ENCODE peak calls at places on chromosomes 7 and 10, in six cellular contexts. Z, A, J, M, P and I are unnamed samples.

GRCh38 chr10:119619215-119619614 is 22.5 kb upstream of the TIAL1 start:
- DNase-seq in Z (no peak), A (no peak), J (no peak), M (no peak), P (no peak), I (no peak)

GRCh38 chr10:10513067-10513466 is 504.6 kb upstream of the CELF2 start:
- DNase-seq in Z (no peak), A (no peak), J (no peak), M (no peak), P (no peak), I (no peak)

GRCh38 chr7:37081436-37081835 is 357.1 kb upstream of the AOAH start:
- DNase-seq in Z (no peak), A (no peak), J (no peak), M (peak; percentile 24), P (no peak), I (no peak)

GRCh38 chr10:110845372-110845755 is 26.4 kb upstream of the PDCD4 start:
- DNase-seq in Z (no peak), A (no peak), J (no peak), M (no peak), P (no peak), I (no peak)

GRCh38 chr7:44712012-44712411 is 36.6 kb upstream of the ZMIZ2 start:
- DNase-seq in Z (no peak), A (peak; percentile 77), J (peak; percentile 26), M (no peak), P (no peak), I (no peak)

GRCh38 chr10:73796766-73797165 is 11.4 kb downstream of the ZSWIM8 start:
- DNase-seq in Z (no peak), A (no peak), J (no peak), M (no peak), P (no peak), I (no peak)

GRCh38 chr7:130276796-130277762 is 10.4 kb downstream of the CPA2 start:
- DNase-seq in Z (no peak), A (no peak), J (no peak), M (no peak), P (no peak), I (no peak)

GRCh38 chr10:111316607-111317006 is 239.8 kb downstream of the ADRA2A start:
- DNase-seq in Z (peak; percentile 9), A (no peak), J (no peak), M (no peak), P (no peak), I (no peak)

GRCh38 chr7:151459726-151460473 is 20.0 kb upstream of the CRYGN start:
- DNase-seq in Z (peak; percentile 75), A (peak; percentile 79), J (peak; percentile 8), M (no peak), P (no peak), I (peak; percentile 67)

GRCh38 chr7:133039614-133040013 is 42.3 kb downstream of the CHCHD3 start:
- DNase-seq in Z (no peak), A (no peak), J (no peak), M (no peak), P (no peak), I (no peak)

GRCh38 chr7:71488308-71488707 is 356.4 kb downstream of the GALNT17 start:
- DNase-seq in Z (no peak), A (no peak), J (no peak), M (no peak), P (no peak), I (no peak)

GRCh38 chr10:16832351-16833080 is 15.3 kb upstream of the RSU1 start:
- DNase-seq in Z (no peak), A (no peak), J (no peak), M (no peak), P (no peak), I (no peak)

GRCh38 chr7:108455833-108456677 is at the start of gene NRCAM:
- DNase-seq in Z (peak; percentile 97), A (no peak), J (peak; percentile 60), M (no peak), P (peak; percentile 94), I (peak; percentile 80)

GRCh38 chr7:100629117-100629711 is 12.1 kb downstream of the TFR2 start:
- DNase-seq in Z (peak; percentile 90), A (no peak), J (peak; percentile 82), M (no peak), P (peak; percentile 87), I (peak; percentile 92)

GRCh38 chr10:133459454-133460207 is 5.9 kb downstream of the SCART1 start:
- DNase-seq in Z (peak; percentile 15), A (no peak), J (no peak), M (no peak), P (no peak), I (no peak)

GRCh38 chr10:22453948-22454347 is 108.7 kb downstream of the SPAG6 start:
- DNase-seq in Z (no peak), A (no peak), J (no peak), M (no peak), P (no peak), I (no peak)

GRCh38 chr7:11655163-11655562 is 176.8 kb downstream of the THSD7A start:
- DNase-seq in Z (no peak), A (no peak), J (no peak), M (no peak), P (no peak), I (no peak)

GRCh38 chr7:11648980-11649379 is 183.0 kb downstream of the THSD7A start:
- DNase-seq in Z (no peak), A (no peak), J (no peak), M (no peak), P (no peak), I (no peak)

GRCh38 chr7:11650504-11650903 is 181.5 kb downstream of the THSD7A start:
- DNase-seq in Z (no peak), A (no peak), J (no peak), M (no peak), P (no peak), I (no peak)

GRCh38 chr7:11648104-11648503 is 183.9 kb downstream of the THSD7A start:
- DNase-seq in Z (no peak), A (no peak), J (no peak), M (no peak), P (no peak), I (no peak)

GRCh38 chr7:11650030-11650429 is 182.0 kb downstream of the THSD7A start:
- DNase-seq in Z (no peak), A (no peak), J (no peak), M (no peak), P (no peak), I (no peak)
- TF ChIP-seq CREB1 in Z (no peak), A (no peak), J (no peak), M (no peak), P (no peak), I (no peak)

GRCh38 chr10:21053953-21054352 is 156.8 kb upstream of the NEBL start:
- DNase-seq in Z (no peak), A (no peak), J (no peak), M (no peak), P (no peak), I (no peak)

GRCh38 chr10:21057436-21057835 is 160.3 kb upstream of the NEBL start:
- DNase-seq in Z (no peak), A (no peak), J (no peak), M (no peak), P (no peak), I (no peak)

GRCh38 chr10:21057989-21058388 is 160.9 kb upstream of the NEBL start:
- DNase-seq in Z (peak; percentile 29), A (no peak), J (no peak), M (no peak), P (no peak), I (no peak)

GRCh38 chr10:21056461-21056860 is 159.3 kb upstream of the NEBL start:
- DNase-seq in Z (no peak), A (no peak), J (no peak), M (no peak), P (no peak), I (no peak)

GRCh38 chr10:21055339-21056135 is 158.4 kb upstream of the NEBL start:
- DNase-seq in Z (no peak), A (no peak), J (no peak), M (no peak), P (no peak), I (no peak)
- TF ChIP-seq CREB1 in Z (no peak), A (no peak), J (no peak), M (no peak), P (no peak), I (no peak)

DNA sequence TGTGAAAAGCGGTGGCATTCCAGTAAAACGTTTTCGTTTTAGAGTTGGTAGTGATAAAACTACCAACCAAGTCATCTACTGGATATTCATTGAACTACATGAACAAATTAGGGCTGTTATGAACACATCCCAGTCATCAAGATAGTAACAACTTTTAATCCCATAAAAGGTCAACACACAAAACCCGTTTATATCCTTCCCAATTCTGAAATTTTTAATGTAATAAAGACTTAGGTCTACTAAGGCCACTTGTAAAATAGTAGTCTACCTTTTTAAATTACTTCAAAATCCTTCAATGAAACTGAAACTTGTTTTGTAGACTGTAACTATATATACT is 1.2 kb downstream of the ATAD1 start:
- DNase-seq in Z (no peak), A (no peak), J (no peak), M (no peak), P (no peak), I (no peak)
- TF ChIP-seq CREB1 in Z (no peak), A (no peak), J (no peak), M (no peak), P (no peak), I (no peak)

DNA sequence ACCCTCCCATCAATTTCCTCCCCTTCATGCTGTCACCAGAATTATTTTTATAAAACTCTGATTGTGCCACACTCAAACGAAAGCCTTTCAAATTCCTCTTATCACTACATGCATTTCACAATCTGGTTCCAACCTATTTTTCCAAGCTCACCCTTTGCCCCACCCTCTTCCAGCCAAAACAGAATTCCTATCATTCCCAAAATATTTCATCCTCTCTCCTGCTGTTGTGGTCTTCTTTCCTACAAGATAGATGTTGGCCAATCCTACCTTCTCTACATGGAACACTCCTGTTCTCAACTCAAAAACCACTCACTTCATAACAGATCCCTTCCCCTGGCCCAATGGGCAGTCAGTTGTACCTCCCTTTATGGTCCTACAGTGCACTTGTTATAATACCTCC is 111.5 kb downstream of the ELAPOR2 start:
- DNase-seq in Z (peak; percentile 55), A (peak; percentile 32), J (no peak), M (no peak), P (no peak), I (no peak)
- TF ChIP-seq CREB1 in Z (no peak), A (no peak), J (no peak), M (no peak), P (no peak), I (no peak)

GRCh38 chr7:99030951-99031350 is 113.0 kb downstream of the SMURF1 start:
- DNase-seq in Z (no peak), A (no peak), J (no peak), M (no peak), P (no peak), I (no peak)
- TF ChIP-seq CREB1 in Z (no peak), A (no peak), J (no peak), M (no peak), P (no peak), I (no peak)

GRCh38 chr7:21256310-21256877 is 171.5 kb upstream of the SP4 start:
- DNase-seq in Z (peak; percentile 58), A (peak; percentile 31), J (no peak), M (no peak), P (no peak), I (no peak)
- TF ChIP-seq CREB1 in Z (no peak), A (no peak), J (no peak), M (no peak), P (no peak), I (no peak)